ENCODE peak calls at places on chromosomes 6 and 20, in five cellular contexts. One of them, this sample, is unnamed.

GRCh38 chr6:20340459-20340858 is 61.2 kb upstream of the E2F3 start:
- DNase-seq in dorsolateral prefrontal cortex: no peak
- DNase-seq in esophagus squamous epithelium: no peak
- DNase-seq in NCI-H774: no peak
- DNase-seq in aorta: no peak
- DNase-seq in this sample: no peak

GRCh38 chr20:57451759-57452661 is 60.8 kb downstream of the RBM38 start:
- DNase-seq in dorsolateral prefrontal cortex: no peak
- DNase-seq in esophagus squamous epithelium: no peak
- DNase-seq in NCI-H774: no peak
- DNase-seq in aorta: no peak
- DNase-seq in this sample: no peak

GRCh38 chr6:19368511-19368910 is 468.7 kb upstream of the ID4 start:
- DNase-seq in dorsolateral prefrontal cortex: no peak
- DNase-seq in esophagus squamous epithelium: no peak
- DNase-seq in NCI-H774: no peak
- DNase-seq in aorta: no peak
- DNase-seq in this sample: no peak

GRCh38 chr20:407097-407952 is 774 bp upstream of the RBCK1 start:
- DNase-seq in dorsolateral prefrontal cortex: peak; percentile 58
- DNase-seq in esophagus squamous epithelium: no peak
- DNase-seq in NCI-H774: peak; percentile 70
- DNase-seq in aorta: peak; percentile 88
- DNase-seq in this sample: peak; percentile 88

GRCh38 chr6:151317206-151317994 is 74.0 kb downstream of the ZBTB2 start:
- DNase-seq in dorsolateral prefrontal cortex: no peak
- DNase-seq in esophagus squamous epithelium: no peak
- DNase-seq in NCI-H774: no peak
- DNase-seq in aorta: no peak
- DNase-seq in this sample: no peak

GRCh38 chr6:43373252-43373875 is 3.9 kb upstream of the ZNF318 start:
- DNase-seq in dorsolateral prefrontal cortex: no peak
- DNase-seq in esophagus squamous epithelium: no peak
- DNase-seq in NCI-H774: no peak
- DNase-seq in aorta: no peak
- DNase-seq in this sample: no peak

GRCh38 chr6:26088344-26088743 is 1.1 kb downstream of the HFE start:
- DNase-seq in dorsolateral prefrontal cortex: no peak
- DNase-seq in esophagus squamous epithelium: no peak
- DNase-seq in NCI-H774: no peak
- DNase-seq in aorta: no peak
- DNase-seq in this sample: no peak

GRCh38 chr20:53841741-53842140 is 228.7 kb downstream of the BCAS1 start:
- DNase-seq in dorsolateral prefrontal cortex: no peak
- DNase-seq in esophagus squamous epithelium: no peak
- DNase-seq in NCI-H774: no peak
- DNase-seq in aorta: no peak
- DNase-seq in this sample: no peak

GRCh38 chr6:9437836-9438235 is 977.0 kb downstream of the TFAP2A start:
- DNase-seq in dorsolateral prefrontal cortex: no peak
- DNase-seq in esophagus squamous epithelium: no peak
- DNase-seq in NCI-H774: no peak
- DNase-seq in aorta: no peak
- DNase-seq in this sample: no peak

GRCh38 chr20:1391640-1392442 is 1.0 kb downstream of the FKBP1A start:
- DNase-seq in dorsolateral prefrontal cortex: no peak
- DNase-seq in esophagus squamous epithelium: no peak
- DNase-seq in NCI-H774: no peak
- DNase-seq in aorta: peak; percentile 55
- DNase-seq in this sample: no peak

GRCh38 chr6:27332692-27333641 is 20.9 kb upstream of the POM121L2 start:
- DNase-seq in dorsolateral prefrontal cortex: no peak
- DNase-seq in esophagus squamous epithelium: no peak
- DNase-seq in NCI-H774: peak; percentile 60
- DNase-seq in aorta: no peak
- DNase-seq in this sample: no peak

GRCh38 chr6:37492236-37493046 is 7.3 kb downstream of the CCDC167 start:
- DNase-seq in dorsolateral prefrontal cortex: no peak
- DNase-seq in esophagus squamous epithelium: no peak
- DNase-seq in NCI-H774: no peak
- DNase-seq in aorta: no peak
- DNase-seq in this sample: no peak

GRCh38 chr6:154166140-154166539 is 127.1 kb downstream of the OPRM1 start:
- DNase-seq in dorsolateral prefrontal cortex: no peak
- DNase-seq in esophagus squamous epithelium: no peak
- DNase-seq in NCI-H774: no peak
- DNase-seq in aorta: peak; percentile 62
- DNase-seq in this sample: no peak

GRCh38 chr6:28263946-28264345 is 3.0 kb upstream of the ZSCAN26 start:
- DNase-seq in dorsolateral prefrontal cortex: no peak
- DNase-seq in esophagus squamous epithelium: no peak
- DNase-seq in NCI-H774: no peak
- DNase-seq in aorta: no peak
- DNase-seq in this sample: no peak

GRCh38 chr20:21288587-21289370 is 14.4 kb upstream of the XRN2 start:
- DNase-seq in dorsolateral prefrontal cortex: no peak
- DNase-seq in esophagus squamous epithelium: no peak
- DNase-seq in NCI-H774: no peak
- DNase-seq in aorta: no peak
- DNase-seq in this sample: no peak

GRCh38 chr6:106165885-106166485 is 79.8 kb downstream of the PRDM1 start:
- DNase-seq in dorsolateral prefrontal cortex: no peak
- DNase-seq in esophagus squamous epithelium: no peak
- DNase-seq in NCI-H774: no peak
- DNase-seq in aorta: no peak
- DNase-seq in this sample: no peak

GRCh38 chr6:20827798-20828197 is 293.5 kb downstream of the CDKAL1 start:
- DNase-seq in dorsolateral prefrontal cortex: no peak
- DNase-seq in esophagus squamous epithelium: no peak
- DNase-seq in NCI-H774: no peak
- DNase-seq in aorta: no peak
- DNase-seq in this sample: no peak

GRCh38 chr20:23350855-23351838 is 556 bp downstream of the NXT1 start:
- DNase-seq in dorsolateral prefrontal cortex: no peak
- DNase-seq in esophagus squamous epithelium: no peak
- DNase-seq in NCI-H774: no peak
- DNase-seq in aorta: peak; percentile 73
- DNase-seq in this sample: no peak

GRCh38 chr20:50120935-50121693 is 8.2 kb upstream of the UBE2V1 start:
- DNase-seq in dorsolateral prefrontal cortex: peak; percentile 56
- DNase-seq in esophagus squamous epithelium: peak; percentile 14
- DNase-seq in NCI-H774: peak; percentile 64
- DNase-seq in aorta: peak; percentile 72
- DNase-seq in this sample: peak; percentile 74

GRCh38 chr6:156963712-156964700 is 186.8 kb downstream of the ARID1B start:
- DNase-seq in dorsolateral prefrontal cortex: no peak
- DNase-seq in esophagus squamous epithelium: no peak
- DNase-seq in NCI-H774: no peak
- DNase-seq in aorta: no peak
- DNase-seq in this sample: peak; percentile 43

GRCh38 chr6:15872252-15873103 is 209.7 kb upstream of the DTNBP1 start:
- DNase-seq in dorsolateral prefrontal cortex: no peak
- DNase-seq in esophagus squamous epithelium: no peak
- DNase-seq in NCI-H774: no peak
- DNase-seq in aorta: no peak
- DNase-seq in this sample: no peak

GRCh38 chr6:160321729-160322505 is 26.3 kb upstream of the SLC22A3 start:
- DNase-seq in dorsolateral prefrontal cortex: no peak
- DNase-seq in esophagus squamous epithelium: no peak
- DNase-seq in NCI-H774: no peak
- DNase-seq in aorta: no peak
- DNase-seq in this sample: no peak

GRCh38 chr6:16346831-16347230 is 108.4 kb downstream of the GMPR start:
- DNase-seq in dorsolateral prefrontal cortex: no peak
- DNase-seq in esophagus squamous epithelium: no peak
- DNase-seq in NCI-H774: no peak
- DNase-seq in aorta: no peak
- DNase-seq in this sample: no peak

GRCh38 chr20:50187403-50188051 is 3.1 kb upstream of the CEBPB start:
- DNase-seq in dorsolateral prefrontal cortex: no peak
- DNase-seq in esophagus squamous epithelium: no peak
- DNase-seq in NCI-H774: no peak
- DNase-seq in aorta: no peak
- DNase-seq in this sample: no peak

GRCh38 chr6:12101653-12102312 is 89.7 kb downstream of the HIVEP1 start:
- DNase-seq in dorsolateral prefrontal cortex: no peak
- DNase-seq in esophagus squamous epithelium: no peak
- DNase-seq in NCI-H774: no peak
- DNase-seq in aorta: no peak
- DNase-seq in this sample: no peak

GRCh38 chr6:16057411-16057810 is 71.5 kb upstream of the MYLIP start:
- DNase-seq in dorsolateral prefrontal cortex: no peak
- DNase-seq in esophagus squamous epithelium: no peak
- DNase-seq in NCI-H774: no peak
- DNase-seq in aorta: no peak
- DNase-seq in this sample: no peak

GRCh38 chr20:6828794-6829423 is 61.4 kb downstream of the BMP2 start:
- DNase-seq in dorsolateral prefrontal cortex: peak; percentile 25
- DNase-seq in esophagus squamous epithelium: no peak
- DNase-seq in NCI-H774: peak; percentile 46
- DNase-seq in aorta: peak; percentile 59
- DNase-seq in this sample: peak; percentile 16

GRCh38 chr6:7148100-7148822 is 40.5 kb downstream of the RREB1 start:
- DNase-seq in dorsolateral prefrontal cortex: no peak
- DNase-seq in esophagus squamous epithelium: no peak
- DNase-seq in NCI-H774: no peak
- DNase-seq in aorta: no peak
- DNase-seq in this sample: no peak

GRCh38 chr6:104161960-104162669 is 697.6 kb downstream of the HACE1 start:
- DNase-seq in dorsolateral prefrontal cortex: no peak
- DNase-seq in esophagus squamous epithelium: no peak
- DNase-seq in NCI-H774: no peak
- DNase-seq in aorta: no peak
- DNase-seq in this sample: no peak

GRCh38 chr6:79671605-79672266 is 40.6 kb downstream of the SH3BGRL2 start:
- DNase-seq in dorsolateral prefrontal cortex: no peak
- DNase-seq in esophagus squamous epithelium: no peak
- DNase-seq in NCI-H774: peak; percentile 87
- DNase-seq in aorta: no peak
- DNase-seq in this sample: no peak

GRCh38 chr6:77561768-77562314 is 91.0 kb upstream of the MEI4 start:
- DNase-seq in dorsolateral prefrontal cortex: no peak
- DNase-seq in esophagus squamous epithelium: no peak
- DNase-seq in NCI-H774: peak; percentile 40
- DNase-seq in aorta: no peak
- DNase-seq in this sample: no peak

GRCh38 chr6:53069431-53069830 is 4.2 kb downstream of the FBXO9 start:
- DNase-seq in dorsolateral prefrontal cortex: no peak
- DNase-seq in esophagus squamous epithelium: no peak
- DNase-seq in NCI-H774: no peak
- DNase-seq in aorta: no peak
- DNase-seq in this sample: no peak

GRCh38 chr6:13574571-13575376 is at the start of gene SIRT5:
- DNase-seq in dorsolateral prefrontal cortex: peak; percentile 45
- DNase-seq in esophagus squamous epithelium: peak; percentile 26
- DNase-seq in NCI-H774: peak; percentile 83
- DNase-seq in aorta: peak; percentile 81
- DNase-seq in this sample: peak; percentile 69

GRCh38 chr6:63395388-63395787 is 75.6 kb upstream of the LGSN start:
- DNase-seq in dorsolateral prefrontal cortex: no peak
- DNase-seq in esophagus squamous epithelium: no peak
- DNase-seq in NCI-H774: no peak
- DNase-seq in aorta: no peak
- DNase-seq in this sample: no peak

GRCh38 chr20:14384411-14384810 is 47.0 kb upstream of the FLRT3 start:
- DNase-seq in dorsolateral prefrontal cortex: no peak
- DNase-seq in esophagus squamous epithelium: no peak
- DNase-seq in NCI-H774: no peak
- DNase-seq in aorta: no peak
- DNase-seq in this sample: no peak

GRCh38 chr20:41249371-41249770 is 68.2 kb downstream of the ZHX3 start:
- DNase-seq in dorsolateral prefrontal cortex: no peak
- DNase-seq in esophagus squamous epithelium: no peak
- DNase-seq in NCI-H774: no peak
- DNase-seq in aorta: peak; percentile 86
- DNase-seq in this sample: no peak

GRCh38 chr6:6712979-6713514 is 124.5 kb downstream of the LY86 start:
- DNase-seq in dorsolateral prefrontal cortex: no peak
- DNase-seq in esophagus squamous epithelium: no peak
- DNase-seq in NCI-H774: no peak
- DNase-seq in aorta: peak; percentile 63
- DNase-seq in this sample: no peak

GRCh38 chr6:7628479-7628878 is 38.5 kb downstream of the SNRNP48 start:
- DNase-seq in dorsolateral prefrontal cortex: no peak
- DNase-seq in esophagus squamous epithelium: no peak
- DNase-seq in NCI-H774: no peak
- DNase-seq in aorta: no peak
- DNase-seq in this sample: no peak

GRCh38 chr6:146850238-146850896 is 251.6 kb downstream of the ADGB start:
- DNase-seq in dorsolateral prefrontal cortex: no peak
- DNase-seq in esophagus squamous epithelium: no peak
- DNase-seq in NCI-H774: no peak
- DNase-seq in aorta: no peak
- DNase-seq in this sample: no peak

This sample was measured in frontal cortex.